ENCODE peak calls at places on chromosome X, in eight cellular contexts. W is substantia nigra; N is left cardiac atrium; V is head of caudate nucleus; E is RWPE1; U is activated T-cell treated with anti-CD3 and anti-CD28 coated beads, Interleukin-2, amount 50 U/mL, for 72 hours; Y is caudate nucleus; R is stimulated activated naive CD8-positive, alpha-beta T cell treated with anti-CD3 and anti-CD28 coated beads, Interleukin-15, Interleukin-2, amounts not matched to agents 100 U/mL and 50 U/mL, for 24 hours. Z is an unnamed sample.

GRCh38 chrX:50081282-50081955 is 119.4 kb downstream of the AKAP4 start:
- DNase-seq in W (peak; percentile 13), N (peak; percentile 22), V (peak; percentile 33), E (no peak), U (no peak), Y (no peak), R (peak; percentile 5), Z (no peak)

GRCh38 chrX:4936315-4936714 is 1222.9 kb upstream of the PRKX start:
- DNase-seq in W (no peak), N (no peak), V (no peak), E (no peak), U (no peak), Y (no peak), R (no peak), Z (no peak)

GRCh38 chrX:18927558-18927957 is 56.4 kb downstream of the PHKA2 start:
- DNase-seq in W (no peak), N (no peak), V (no peak), E (no peak), U (no peak), Y (no peak), R (no peak), Z (no peak)

GRCh38 chrX:81259008-81259713 is 57.3 kb downstream of the SH3BGRL start:
- DNase-seq in W (no peak), N (no peak), V (no peak), E (no peak), U (no peak), Y (no peak), R (no peak), Z (no peak)

GRCh38 chrX:145729635-145730034 is 88.0 kb upstream of the SLITRK2 start:
- DNase-seq in W (peak; percentile 12), N (no peak), V (peak; percentile 42), E (peak; percentile 5), U (no peak), Y (peak; percentile 8), R (no peak), Z (no peak)

GRCh38 chrX:120797201-120797938 is 78.3 kb downstream of the CT47B1 start:
- DNase-seq in W (no peak), N (no peak), V (no peak), E (no peak), U (no peak), Y (no peak), R (no peak), Z (no peak)

GRCh38 chrX:19886888-19887531 is 390 bp downstream of the SH3KBP1 start:
- DNase-seq in W (no peak), N (no peak), V (peak; percentile 31), E (peak; percentile 7), U (peak; percentile 44), Y (no peak), R (peak; percentile 38), Z (peak; percentile 47)

GRCh38 chrX:100673397-100673953 is 29.5 kb downstream of the SRPX2 start:
- DNase-seq in W (no peak), N (no peak), V (no peak), E (no peak), U (no peak), Y (no peak), R (no peak), Z (no peak)

GRCh38 chrX:80578518-80579105 is 158.4 kb downstream of the TENT5D start:
- DNase-seq in W (no peak), N (no peak), V (no peak), E (peak; percentile 1), U (no peak), Y (no peak), R (no peak), Z (no peak)

GRCh38 chrX:52422884-52423283 is 54.1 kb downstream of the XAGE2 start:
- DNase-seq in W (no peak), N (no peak), V (no peak), E (no peak), U (no peak), Y (no peak), R (no peak), Z (no peak)

GRCh38 chrX:40644175-40644574 is 3.2 kb downstream of the CXorf38 start:
- DNase-seq in W (no peak), N (no peak), V (no peak), E (no peak), U (no peak), Y (no peak), R (no peak), Z (no peak)

GRCh38 chrX:126167560-126167959 is 1.5 kb upstream of the DCAF12L2 start:
- DNase-seq in W (no peak), N (no peak), V (no peak), E (no peak), U (no peak), Y (no peak), R (no peak), Z (no peak)

GRCh38 chrX:23742693-23743622 is at the start of gene ACOT9:
- DNase-seq in W (peak; percentile 41), N (peak; percentile 96), V (peak; percentile 61), E (peak; percentile 85), U (peak; percentile 88), Y (peak; percentile 17), R (peak; percentile 75), Z (peak; percentile 79)

GRCh38 chrX:45379186-45379585 is 178.5 kb upstream of the DIPK2B start:
- DNase-seq in W (no peak), N (no peak), V (no peak), E (no peak), U (no peak), Y (no peak), R (no peak), Z (no peak)

Z was measured in stimulated activated CD8-positive, alpha-beta memory T cell treated with anti-CD3 and anti-CD28 coated beads, Interleukin-4, amount 100 ng/mL, for 48 hours.